ENCODE peak calls at places on chromosome 17, in seven cellular contexts. H is thyroid gland; G is DMS53; X is NCI-H1092; Z is fibroblast of the conjunctiva; U is stimulated activated CD4-positive, alpha-beta T cell treated with anti-CD3 and anti-CD28 coated beads, Interleukin-2, amount 100 ng/mL, for 24 hours; Y is NCI-H345. Q is an unnamed sample.

GRCh38 chr17:69058165-69058564 is 2.6 kb downstream of the ABCA9 start:
- DNase-seq in H (no peak), G (peak), X (no peak), Z (no peak), U (no peak), Y (no peak), Q (no peak)

GRCh38 chr17:75752405-75753192 is 12.4 kb downstream of the GALK1 start:
- DNase-seq in H (no peak), G (peak), X (no peak), Z (no peak), U (no peak), Y (no peak), Q (no peak)

GRCh38 chr17:4310349-4311060 is 46.7 kb upstream of the ANKFY1 start:
- DNase-seq in H (no peak), G (no peak), X (no peak), Z (no peak), U (no peak), Y (no peak), Q (no peak)

GRCh38 chr17:18851206-18851605 is 6.7 kb upstream of the PRPSAP2 start:
- DNase-seq in H (no peak), G (no peak), X (no peak), Z (no peak), U (no peak), Y (no peak), Q (no peak)

GRCh38 chr17:39235555-39236221 is 9.9 kb upstream of the STAC2 start:
- DNase-seq in H (no peak), G (peak), X (peak), Z (peak), U (peak), Y (peak), Q (peak)

GRCh38 chr17:3695129-3695722 is 729 bp downstream of the P2RX5 start:
- DNase-seq in H (no peak), G (peak), X (no peak), Z (no peak), U (no peak), Y (no peak), Q (no peak)

GRCh38 chr17:561118-561517 is 153.5 kb downstream of the VPS53 start:
- DNase-seq in H (no peak), G (no peak), X (no peak), Z (no peak), U (no peak), Y (no peak), Q (peak)

GRCh38 chr17:9729034-9729650 is 62.2 kb downstream of the DHRS7C start:
- DNase-seq in H (no peak), G (peak), X (no peak), Z (peak), U (no peak), Y (peak), Q (no peak)

GRCh38 chr17:17565471-17566365 is 25.8 kb downstream of the PEMT start:
- DNase-seq in H (peak), G (no peak), X (no peak), Z (peak), U (no peak), Y (no peak), Q (no peak)

GRCh38 chr17:76363107-76363801 is 9.5 kb upstream of the PRPSAP1 start:
- DNase-seq in H (no peak), G (no peak), X (no peak), Z (no peak), U (no peak), Y (no peak), Q (no peak)

GRCh38 chr17:7195971-7196370 is 16.8 kb upstream of the ASGR1 start:
- DNase-seq in H (no peak), G (no peak), X (no peak), Z (no peak), U (no peak), Y (no peak), Q (no peak)